ENCODE peak calls at places on chromosome 6, in six cellular contexts. One of them, this sample, is unnamed.

GRCh38 chr6:165743366-165743898 is 80.4 kb upstream of the PDE10A start:
- DNase-seq in BJ: no peak
- DNase-seq in SK-N-SH: no peak
- DNase-seq in astrocyte: no peak
- DNase-seq in pancreas: no peak
- DNase-seq in Peyer's patch: no peak
- DNase-seq in this sample: no peak

GRCh38 chr6:13328076-13328874 is at the start of gene TBC1D7:
- DNase-seq in SK-N-SH: peak; percentile 94
- DNase-seq in pancreas: peak; percentile 98
- DNase-seq in Peyer's patch: peak; percentile 97
- DNase-seq in BJ: peak; percentile 57
- DNase-seq in astrocyte: peak; percentile 78
- DNase-seq in this sample: peak; percentile 97

GRCh38 chr6:134884752-134885151 is 65.1 kb downstream of the ALDH8A1 start:
- DNase-seq in SK-N-SH: no peak
- DNase-seq in pancreas: no peak
- DNase-seq in Peyer's patch: no peak
- DNase-seq in BJ: no peak
- DNase-seq in astrocyte: no peak
- DNase-seq in this sample: no peak

GRCh38 chr6:89369009-89369408 is 16.5 kb upstream of the UBE2J1 start:
- DNase-seq in pancreas: peak; percentile 61
- DNase-seq in BJ: no peak
- DNase-seq in astrocyte: peak; percentile 42
- DNase-seq in SK-N-SH: no peak
- DNase-seq in Peyer's patch: peak; percentile 67
- DNase-seq in this sample: peak; percentile 44

GRCh38 chr6:56977192-56977591 is 22.3 kb downstream of the BEND6 start:
- DNase-seq in Peyer's patch: no peak
- DNase-seq in pancreas: no peak
- DNase-seq in SK-N-SH: no peak
- DNase-seq in BJ: no peak
- DNase-seq in astrocyte: no peak
- DNase-seq in this sample: no peak

GRCh38 chr6:33276864-33277662 is at the start of gene B3GALT4:
- DNase-seq in pancreas: peak; percentile 77
- DNase-seq in astrocyte: peak; percentile 63
- DNase-seq in Peyer's patch: peak; percentile 91
- DNase-seq in SK-N-SH: peak; percentile 92
- DNase-seq in BJ: no peak
- DNase-seq in this sample: peak; percentile 98

GRCh38 chr6:39251406-39251805 is 22.1 kb upstream of the KCNK5 start:
- DNase-seq in SK-N-SH: peak; percentile 41
- DNase-seq in Peyer's patch: peak; percentile 70
- DNase-seq in BJ: no peak
- DNase-seq in astrocyte: no peak
- DNase-seq in pancreas: no peak
- DNase-seq in this sample: no peak

GRCh38 chr6:166950443-166950821 is 5.9 kb downstream of the RNASET2 start:
- DNase-seq in pancreas: no peak
- DNase-seq in SK-N-SH: no peak
- DNase-seq in BJ: no peak
- DNase-seq in Peyer's patch: peak; percentile 67
- DNase-seq in astrocyte: no peak
- DNase-seq in this sample: no peak

GRCh38 chr6:97068211-97068610 is 143.7 kb downstream of the KLHL32 start:
- DNase-seq in Peyer's patch: no peak
- DNase-seq in BJ: no peak
- DNase-seq in astrocyte: peak; percentile 12
- DNase-seq in SK-N-SH: peak; percentile 22
- DNase-seq in pancreas: no peak
- DNase-seq in this sample: no peak

GRCh38 chr6:16059496-16059895 is 69.4 kb upstream of the MYLIP start:
- DNase-seq in astrocyte: no peak
- DNase-seq in Peyer's patch: no peak
- DNase-seq in SK-N-SH: no peak
- DNase-seq in BJ: no peak
- DNase-seq in pancreas: no peak
- DNase-seq in this sample: peak; percentile 31

GRCh38 chr6:55886185-55886836 is 10.9 kb upstream of the BMP5 start:
- DNase-seq in Peyer's patch: no peak
- DNase-seq in SK-N-SH: no peak
- DNase-seq in astrocyte: no peak
- DNase-seq in pancreas: no peak
- DNase-seq in BJ: no peak
- DNase-seq in this sample: no peak

GRCh38 chr6:158398252-158399024 is 86.2 kb downstream of the TULP4 start:
- DNase-seq in SK-N-SH: no peak
- DNase-seq in astrocyte: no peak
- DNase-seq in pancreas: no peak
- DNase-seq in Peyer's patch: no peak
- DNase-seq in BJ: no peak
- DNase-seq in this sample: peak; percentile 41

GRCh38 chr6:37103169-37104039 is 66.5 kb upstream of the PIM1 start:
- DNase-seq in SK-N-SH: peak; percentile 63
- DNase-seq in astrocyte: no peak
- DNase-seq in Peyer's patch: peak; percentile 95
- DNase-seq in pancreas: peak; percentile 91
- DNase-seq in BJ: no peak
- DNase-seq in this sample: peak; percentile 66

GRCh38 chr6:35140991-35141720 is at the start of gene TCP11:
- DNase-seq in BJ: no peak
- DNase-seq in Peyer's patch: peak; percentile 53
- DNase-seq in pancreas: peak; percentile 60
- DNase-seq in astrocyte: no peak
- DNase-seq in SK-N-SH: peak; percentile 26
- DNase-seq in this sample: peak; percentile 63

GRCh38 chr6:12420626-12421025 is 130.5 kb downstream of the EDN1 start:
- DNase-seq in BJ: no peak
- DNase-seq in SK-N-SH: no peak
- DNase-seq in Peyer's patch: no peak
- DNase-seq in astrocyte: peak; percentile 79
- DNase-seq in pancreas: no peak
- DNase-seq in this sample: no peak

GRCh38 chr6:72219536-72219935 is 333.2 kb downstream of the RIMS1 start:
- DNase-seq in SK-N-SH: no peak
- DNase-seq in pancreas: no peak
- DNase-seq in BJ: no peak
- DNase-seq in Peyer's patch: no peak
- DNase-seq in astrocyte: no peak
- DNase-seq in this sample: no peak

GRCh38 chr6:130513770-130514169 is 148.0 kb downstream of the TMEM200A start:
- DNase-seq in Peyer's patch: peak; percentile 60
- DNase-seq in astrocyte: peak; percentile 98
- DNase-seq in BJ: no peak
- DNase-seq in pancreas: no peak
- DNase-seq in SK-N-SH: no peak
- DNase-seq in this sample: no peak

GRCh38 chr6:835476-836160 is 142.7 kb upstream of the EXOC2 start:
- DNase-seq in pancreas: no peak
- DNase-seq in astrocyte: no peak
- DNase-seq in Peyer's patch: no peak
- DNase-seq in SK-N-SH: no peak
- DNase-seq in BJ: no peak
- DNase-seq in this sample: no peak

GRCh38 chr6:154476494-154476893 is 34.0 kb downstream of the CNKSR3 start:
- DNase-seq in pancreas: no peak
- DNase-seq in BJ: no peak
- DNase-seq in astrocyte: no peak
- DNase-seq in Peyer's patch: no peak
- DNase-seq in SK-N-SH: no peak
- DNase-seq in this sample: no peak

GRCh38 chr6:34490390-34491090 is 24.7 kb downstream of the PACSIN1 start:
- DNase-seq in Peyer's patch: no peak
- DNase-seq in pancreas: peak; percentile 25
- DNase-seq in SK-N-SH: no peak
- DNase-seq in astrocyte: no peak
- DNase-seq in BJ: no peak
- DNase-seq in this sample: peak; percentile 38

GRCh38 chr6:34338811-34339210 is 53.7 kb downstream of the NUDT3 start:
- DNase-seq in Peyer's patch: no peak
- DNase-seq in astrocyte: no peak
- DNase-seq in pancreas: no peak
- DNase-seq in BJ: no peak
- DNase-seq in SK-N-SH: no peak
- DNase-seq in this sample: no peak

GRCh38 chr6:26754212-26754611 is 94.7 kb upstream of the ZNF322 start:
- DNase-seq in BJ: no peak
- DNase-seq in astrocyte: no peak
- DNase-seq in pancreas: no peak
- DNase-seq in SK-N-SH: no peak
- DNase-seq in Peyer's patch: no peak
- DNase-seq in this sample: no peak

GRCh38 chr6:170117111-170117972 is 173.5 kb downstream of the DLL1 start:
- DNase-seq in BJ: no peak
- DNase-seq in pancreas: peak; percentile 43
- DNase-seq in Peyer's patch: peak; percentile 36
- DNase-seq in astrocyte: no peak
- DNase-seq in SK-N-SH: no peak
- DNase-seq in this sample: peak; percentile 49

GRCh38 chr6:13624871-13625288 is 9.7 kb downstream of the NOL7 start:
- DNase-seq in BJ: no peak
- DNase-seq in SK-N-SH: peak; percentile 53
- DNase-seq in Peyer's patch: no peak
- DNase-seq in astrocyte: no peak
- DNase-seq in pancreas: no peak
- DNase-seq in this sample: peak; percentile 75

GRCh38 chr6:27228963-27229477 is 18.5 kb upstream of the PRSS16 start:
- DNase-seq in pancreas: no peak
- DNase-seq in BJ: no peak
- DNase-seq in astrocyte: no peak
- DNase-seq in Peyer's patch: no peak
- DNase-seq in SK-N-SH: no peak
- DNase-seq in this sample: no peak

GRCh38 chr6:67497749-67498148 is 1137.3 kb upstream of the ADGRB3 start:
- DNase-seq in pancreas: no peak
- DNase-seq in BJ: no peak
- DNase-seq in Peyer's patch: no peak
- DNase-seq in SK-N-SH: no peak
- DNase-seq in astrocyte: no peak
- DNase-seq in this sample: no peak

GRCh38 chr6:116072368-116072767 is 11.7 kb upstream of the FRK start:
- DNase-seq in Peyer's patch: no peak
- DNase-seq in BJ: no peak
- DNase-seq in pancreas: no peak
- DNase-seq in astrocyte: no peak
- DNase-seq in SK-N-SH: no peak
- DNase-seq in this sample: no peak

GRCh38 chr6:68468244-68468884 is 166.7 kb upstream of the ADGRB3 start:
- DNase-seq in BJ: no peak
- DNase-seq in Peyer's patch: no peak
- DNase-seq in astrocyte: no peak
- DNase-seq in pancreas: no peak
- DNase-seq in SK-N-SH: no peak
- DNase-seq in this sample: peak; percentile 6

GRCh38 chr6:125836466-125836865 is 45.7 kb downstream of the NCOA7 start:
- DNase-seq in Peyer's patch: no peak
- DNase-seq in pancreas: no peak
- DNase-seq in SK-N-SH: no peak
- DNase-seq in BJ: no peak
- DNase-seq in astrocyte: no peak
- DNase-seq in this sample: no peak

GRCh38 chr6:46954819-46955520 is 33.2 kb upstream of the ADGRF5 start:
- DNase-seq in Peyer's patch: no peak
- DNase-seq in pancreas: no peak
- DNase-seq in SK-N-SH: no peak
- DNase-seq in BJ: no peak
- DNase-seq in astrocyte: no peak
- DNase-seq in this sample: no peak

DNA sequence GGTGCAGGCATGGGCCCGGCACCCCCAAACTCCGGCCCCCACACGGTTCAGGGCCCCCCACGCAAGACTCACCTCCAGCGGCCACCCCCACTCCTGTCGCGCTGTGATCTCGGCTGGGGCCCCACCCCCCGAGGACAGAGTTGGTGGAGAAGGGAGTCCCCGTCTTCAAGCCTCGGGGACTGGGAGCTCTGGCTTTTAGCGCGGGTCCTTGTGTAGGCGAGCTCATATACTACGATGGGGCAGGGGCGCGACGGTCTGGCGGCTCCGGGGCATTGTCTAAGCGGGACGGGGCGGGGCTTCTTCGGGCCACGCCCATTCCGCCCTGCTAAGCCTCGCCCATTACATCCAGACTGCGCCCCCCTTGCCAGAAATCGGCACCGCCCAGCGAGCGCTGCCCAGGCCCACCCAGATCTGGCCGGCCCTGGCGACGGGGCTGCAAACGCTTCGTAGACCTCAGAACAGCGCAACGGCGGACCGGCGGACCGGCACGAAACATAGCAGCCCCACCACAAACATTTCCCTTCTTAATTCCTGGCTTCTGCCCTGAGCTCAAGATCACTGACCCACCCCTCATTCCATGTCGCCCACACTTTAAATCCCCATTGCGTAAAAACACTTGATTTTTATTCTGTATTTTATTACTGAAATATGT is 1.0 kb upstream of the DDAH2 start:
- DNase-seq in BJ: peak; percentile 53
- DNase-seq in Peyer's patch: peak; percentile 94
- DNase-seq in SK-N-SH: peak; percentile 96
- DNase-seq in astrocyte: peak; percentile 78
- DNase-seq in pancreas: peak; percentile 84
- DNase-seq in this sample: peak; percentile 98
- H3K36me3 ChIP-seq in BJ: peaks cover 26% of the 10 kb centered on the region
- H3K36me3 ChIP-seq in Peyer's patch: no peaks in the 10 kb centered on the region
- H3K36me3 ChIP-seq in SK-N-SH: peaks cover 60% of the 10 kb centered on the region
- H3K36me3 ChIP-seq in astrocyte: peaks cover 39% of the 10 kb centered on the region
- H3K36me3 ChIP-seq in pancreas: no peaks in the 10 kb centered on the region
- H3K36me3 ChIP-seq in this sample: peaks cover 29% of the 10 kb centered on the region

GRCh38 chr6:42108071-42108470 is 34.3 kb downstream of the C6orf132 start:
- DNase-seq in pancreas: no peak
- DNase-seq in astrocyte: no peak
- DNase-seq in Peyer's patch: no peak
- DNase-seq in SK-N-SH: no peak
- DNase-seq in BJ: no peak
- DNase-seq in this sample: no peak
- H3K36me3 ChIP-seq in pancreas: no peaks in the 10 kb centered on the region
- H3K36me3 ChIP-seq in astrocyte: no peaks in the 10 kb centered on the region
- H3K36me3 ChIP-seq in Peyer's patch: no peaks in the 10 kb centered on the region
- H3K36me3 ChIP-seq in SK-N-SH: no peaks in the 10 kb centered on the region
- H3K36me3 ChIP-seq in BJ: peaks cover 1% of the 10 kb centered on the region
- H3K36me3 ChIP-seq in this sample: peaks cover 10% of the 10 kb centered on the region

DNA sequence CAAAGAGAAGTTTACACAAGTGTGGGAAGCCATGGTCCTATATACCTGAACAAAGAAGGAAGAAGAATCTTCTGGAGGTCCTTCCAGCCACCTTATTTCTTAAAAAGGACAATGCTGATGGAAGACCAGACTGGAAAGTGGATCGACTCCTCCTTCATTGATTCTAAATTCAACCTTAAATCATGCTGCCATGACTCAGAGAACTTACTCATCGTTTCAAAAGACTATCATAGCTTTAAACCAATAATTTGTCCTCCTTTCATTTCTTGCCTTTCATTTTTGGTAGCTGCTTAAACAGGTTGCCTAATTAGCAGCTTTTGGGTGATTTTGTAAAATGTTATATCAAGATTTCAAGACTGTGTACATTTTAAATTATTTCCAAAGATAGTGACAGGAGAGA is 60.8 kb downstream of the RTN4IP1 start:
- DNase-seq in SK-N-SH: no peak
- DNase-seq in BJ: no peak
- DNase-seq in Peyer's patch: no peak
- DNase-seq in pancreas: no peak
- DNase-seq in astrocyte: no peak
- DNase-seq in this sample: no peak
- H3K36me3 ChIP-seq in SK-N-SH: peaks cover 64% of the 10 kb centered on the region
- H3K36me3 ChIP-seq in BJ: no peaks in the 10 kb centered on the region
- H3K36me3 ChIP-seq in Peyer's patch: no peaks in the 10 kb centered on the region
- H3K36me3 ChIP-seq in pancreas: no peaks in the 10 kb centered on the region
- H3K36me3 ChIP-seq in astrocyte: no peaks in the 10 kb centered on the region
- H3K36me3 ChIP-seq in this sample: no peaks in the 10 kb centered on the region

GRCh38 chr6:24658573-24659511 is 7.9 kb downstream of the TDP2 start:
- DNase-seq in SK-N-SH: no peak
- DNase-seq in BJ: no peak
- DNase-seq in pancreas: no peak
- DNase-seq in astrocyte: no peak
- DNase-seq in Peyer's patch: no peak
- DNase-seq in this sample: peak; percentile 39
- H3K36me3 ChIP-seq in SK-N-SH: peaks cover 69% of the 10 kb centered on the region
- H3K36me3 ChIP-seq in BJ: peaks cover 4% of the 10 kb centered on the region
- H3K36me3 ChIP-seq in pancreas: no peaks in the 10 kb centered on the region
- H3K36me3 ChIP-seq in astrocyte: peaks cover 11% of the 10 kb centered on the region
- H3K36me3 ChIP-seq in Peyer's patch: no peaks in the 10 kb centered on the region
- H3K36me3 ChIP-seq in this sample: peaks cover 6% of the 10 kb centered on the region

This sample was measured in H7.